ENCODE peak calls at places on chromosomes 13 and 19, in seven cellular contexts. O is mammary epithelial cell, Y is fibroblast of lung, J is type B pancreatic cell, B is glutamatergic neuron, W is heart right ventricle, P is neural crest cell. M is an unnamed sample.

GRCh38 chr19:20038358-20039202 is 725 bp downstream of the ZNF682 start:
- DNase-seq in J (no peak), O (no peak), B (no peak), Y (no peak), W (no peak), P (no peak), M (no peak)

GRCh38 chr13:72221276-72221962 is 354.4 kb upstream of the DACH1 start:
- DNase-seq in W (no peak), P (peak; percentile 12), O (peak; percentile 46), Y (no peak), B (peak; percentile 48), J (no peak), M (no peak)

GRCh38 chr19:13597625-13598024 is 91.3 kb upstream of the CACNA1A start:
- DNase-seq in P (peak; percentile 36), B (peak; percentile 58), W (peak; percentile 48), J (no peak), Y (peak; percentile 77), O (peak; percentile 50), M (peak; percentile 22)

GRCh38 chr13:87147076-87147475 is 524.1 kb upstream of the SLITRK5 start:
- DNase-seq in J (no peak), W (no peak), O (peak; percentile 25), P (no peak), B (no peak), Y (peak; percentile 62), M (no peak)

GRCh38 chr19:6100284-6100915 is 9.9 kb downstream of the RFX2 start:
- DNase-seq in B (no peak), J (no peak), Y (no peak), P (no peak), O (no peak), W (no peak), M (no peak)

GRCh38 chr19:2282062-2282861 is at the start of gene PEAK3:
- DNase-seq in B (peak; percentile 53), P (peak; percentile 47), O (no peak), W (peak; percentile 81), J (no peak), Y (peak; percentile 39), M (no peak)

GRCh38 chr19:29687244-29687896 is 22.1 kb downstream of the PLEKHF1 start:
- DNase-seq in B (no peak), W (no peak), Y (peak; percentile 99), P (no peak), O (peak; percentile 78), J (no peak), M (no peak)

GRCh38 chr19:35351441-35352176 is 3.9 kb downstream of the FFAR1 start:
- DNase-seq in J (peak; percentile 69), O (no peak), Y (no peak), W (no peak), P (no peak), B (no peak), M (no peak)

GRCh38 chr19:52297601-52298358 is 811 bp downstream of the ZNF480 start:
- DNase-seq in O (no peak), P (no peak), Y (peak; percentile 8), J (no peak), B (peak; percentile 31), W (peak; percentile 5), M (no peak)

GRCh38 chr19:14472202-14472961 is 2.8 kb downstream of the PTGER1 start:
- DNase-seq in Y (peak; percentile 33), J (peak; percentile 89), B (peak; percentile 92), P (peak; percentile 95), O (no peak), W (peak; percentile 67), M (peak; percentile 88)

GRCh38 chr13:53250272-53250875 is 221.8 kb downstream of the OLFM4 start:
- DNase-seq in P (peak; percentile 46), Y (peak; percentile 78), B (no peak), W (peak; percentile 13), O (peak; percentile 56), J (no peak), M (peak; percentile 12)

GRCh38 chr19:45500918-45501729 is 2.9 kb downstream of the PPM1N start:
- DNase-seq in P (no peak), W (no peak), J (no peak), B (no peak), Y (no peak), O (no peak), M (no peak)

GRCh38 chr13:106523566-106523965 is 11.9 kb downstream of the EFNB2 start:
- DNase-seq in Y (peak; percentile 58), O (peak; percentile 51), P (no peak), J (no peak), W (no peak), B (no peak), M (no peak)

GRCh38 chr13:66459143-66459542 is 771.0 kb downstream of the PCDH9 start:
- DNase-seq in B (no peak), Y (no peak), P (no peak), O (no peak), J (no peak), W (no peak), M (no peak)

GRCh38 chr13:102847272-102848234 is 1.7 kb downstream of the ERCC5 start:
- DNase-seq in J (no peak), B (no peak), O (peak; percentile 13), W (no peak), P (no peak), Y (peak; percentile 70), M (no peak)

GRCh38 chr13:49651775-49652690 is 23.7 kb downstream of the ARL11 start:
- DNase-seq in W (no peak), B (no peak), Y (no peak), J (no peak), O (no peak), P (no peak), M (no peak)

GRCh38 chr13:42369071-42369795 is 97.3 kb downstream of the AKAP11 start:
- DNase-seq in J (no peak), B (no peak), P (no peak), W (no peak), Y (no peak), O (no peak), M (no peak)

GRCh38 chr19:47273313-47274070 is 1.2 kb upstream of the INAFM1 start:
- DNase-seq in Y (peak; percentile 92), B (peak; percentile 86), W (peak; percentile 93), O (peak; percentile 85), P (peak; percentile 84), J (peak; percentile 92), M (peak; percentile 78)

GRCh38 chr13:30181856-30182651 is 125.3 kb downstream of the KATNAL1 start:
- DNase-seq in Y (no peak), W (no peak), J (no peak), O (no peak), B (no peak), P (no peak), M (no peak)

GRCh38 chr19:4077800-4078683 is 11.3 kb upstream of the ZBTB7A start:
- DNase-seq in B (no peak), J (no peak), O (no peak), Y (peak; percentile 33), P (no peak), W (peak; percentile 88), M (no peak)

GRCh38 chr13:25406377-25406776 is 34.6 kb downstream of the ATP8A2 start:
- DNase-seq in Y (no peak), P (no peak), W (no peak), J (no peak), B (no peak), O (peak; percentile 8), M (no peak)

GRCh38 chr13:21022694-21023325 is 38.6 kb downstream of the LATS2 start:
- DNase-seq in B (no peak), O (no peak), W (no peak), J (no peak), Y (no peak), P (no peak), M (no peak)

GRCh38 chr13:91056746-91057145 is 290.7 kb upstream of the MIR17HG start:
- DNase-seq in J (no peak), B (no peak), Y (no peak), W (no peak), O (no peak), P (no peak), M (no peak)

GRCh38 chr13:101092985-101093384 is 323.3 kb downstream of the NALCN start:
- DNase-seq in O (no peak), W (no peak), P (no peak), J (no peak), Y (no peak), B (no peak), M (no peak)

GRCh38 chr13:42140494-42140893 is 92.0 kb downstream of the DGKH start:
- DNase-seq in W (no peak), Y (no peak), P (no peak), J (no peak), B (no peak), O (no peak), M (no peak)

GRCh38 chr13:33312150-33312908 is 26.8 kb upstream of the STARD13 start:
- DNase-seq in J (no peak), Y (peak; percentile 58), O (peak; percentile 36), P (no peak), B (no peak), W (no peak), M (no peak)
- TF ChIP-seq CTCF in J (peak; percentile 21), Y (peak; percentile 20), O (peak; percentile 45), P (no peak), B (no peak), W (peak; percentile 38), M (no peak)

GRCh38 chr19:18488838-18489626 is 32.8 kb downstream of the ELL start:
- DNase-seq in Y (no peak), P (peak; percentile 53), O (no peak), B (peak; percentile 74), J (no peak), W (no peak), M (peak; percentile 37)

GRCh38 chr19:18486746-18487145 is 35.1 kb downstream of the ELL start:
- DNase-seq in P (no peak), B (no peak), J (no peak), O (no peak), W (no peak), Y (no peak), M (no peak)

GRCh38 chr19:18489627-18490184 is 32.2 kb downstream of the ELL start:
- DNase-seq in W (no peak), P (no peak), J (no peak), B (no peak), O (no peak), Y (no peak), M (no peak)

GRCh38 chr19:18487576-18488402 is 34.1 kb downstream of the ELL start:
- DNase-seq in J (no peak), Y (no peak), P (no peak), B (no peak), W (no peak), O (no peak), M (no peak)

DNA sequence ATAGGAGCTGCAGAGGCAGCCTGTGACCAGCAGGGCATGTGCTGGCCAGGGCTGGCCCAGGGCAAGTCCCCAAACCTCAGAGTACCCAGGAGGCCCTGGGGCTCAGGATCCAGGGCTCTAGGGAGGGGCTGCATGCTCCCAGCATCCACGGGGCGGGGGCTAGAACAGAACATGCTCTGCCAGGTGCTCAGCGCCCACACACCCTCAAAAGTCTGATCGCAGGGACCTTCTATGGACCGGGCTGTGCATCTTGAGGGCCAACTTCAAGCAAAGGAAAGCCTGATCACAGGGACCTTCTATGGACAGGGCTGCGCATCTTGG is 33.5 kb downstream of the ELL start:
- DNase-seq in Y (no peak), P (no peak), W (no peak), O (peak; percentile 35), B (no peak), J (no peak), M (no peak)
- TF ChIP-seq CTCF in Y (peak; percentile 31), P (no peak), W (peak; percentile 19), O (peak; percentile 56), B (peak; percentile 26), J (no peak), M (no peak)

GRCh38 chr19:24159707-24160106 is 72.7 kb downstream of the ZNF254 start:
- DNase-seq in P (no peak), Y (peak; percentile 3), J (no peak), W (no peak), O (peak; percentile 29), B (no peak), M (no peak)
- TF ChIP-seq CTCF in P (peak; percentile 56), Y (peak; percentile 35), J (peak; percentile 48), W (no peak), O (peak; percentile 76), B (no peak), M (no peak)

GRCh38 chr13:36555151-36555986 is 118.5 kb upstream of the SERTM1 start:
- DNase-seq in J (no peak), O (no peak), P (no peak), Y (no peak), B (no peak), W (no peak), M (no peak)
- TF ChIP-seq CTCF in J (no peak), O (no peak), P (no peak), Y (no peak), B (no peak), W (no peak), M (no peak)